ENCODE peak calls at places on chromosomes 1 and 21, in seven cellular contexts. C, R, G, D, W, L and N are unnamed samples.

GRCh38 chr1:3019007-3019515 is 2.2 kb upstream of the ACTRT2 start:
- DNase-seq in G (no peak), W (no peak), D (no peak), R (no peak), C (no peak), L (no peak), N (no peak)

GRCh38 chr21:15164678-15165303 is 100.0 kb upstream of the NRIP1 start:
- DNase-seq in G (no peak), L (no peak), D (no peak), C (no peak), W (no peak), R (no peak), N (no peak)

GRCh38 chr1:201481761-201482493 is 12.9 kb upstream of the PHLDA3 start:
- DNase-seq in L (no peak), W (peak), D (peak), G (no peak), C (peak), R (peak), N (no peak)

GRCh38 chr1:94250341-94250740 is 13.0 kb upstream of the ARHGAP29 start:
- DNase-seq in G (no peak), C (no peak), D (no peak), L (no peak), R (no peak), W (no peak), N (no peak)

GRCh38 chr1:152928671-152929070 is 18.3 kb upstream of the SPRR5 start:
- DNase-seq in L (no peak), D (no peak), G (no peak), W (no peak), C (no peak), R (no peak), N (no peak)

GRCh38 chr1:244789276-244789580 is 46.2 kb upstream of the COX20 start:
- DNase-seq in D (no peak), W (no peak), L (no peak), C (no peak), G (no peak), R (no peak), N (no peak)

GRCh38 chr21:41786521-41786987 is 19.7 kb upstream of the RIPK4 start:
- DNase-seq in W (no peak), C (peak), R (no peak), L (no peak), D (no peak), G (no peak), N (peak)

GRCh38 chr1:10910490-10911273 is 101.8 kb upstream of the TARDBP start:
- DNase-seq in L (no peak), R (no peak), W (no peak), G (no peak), C (peak), D (no peak), N (no peak)

GRCh38 chr1:92446990-92447681 is 39.6 kb downstream of the GFI1 start:
- DNase-seq in W (no peak), L (no peak), C (no peak), D (no peak), G (no peak), R (no peak), N (no peak)

GRCh38 chr1:210777914-210778313 is 356.0 kb downstream of the KCNH1 start:
- DNase-seq in W (no peak), L (no peak), R (no peak), G (no peak), C (no peak), D (no peak), N (no peak)

GRCh38 chr1:110636149-110636935 is 30.2 kb upstream of the KCNA2 start:
- DNase-seq in D (no peak), R (no peak), C (no peak), G (no peak), L (no peak), W (no peak), N (no peak)

GRCh38 chr1:238252033-238252802 is 361.5 kb upstream of the ZP4 start:
- DNase-seq in D (no peak), C (no peak), L (no peak), G (no peak), W (no peak), R (peak), N (no peak)

GRCh38 chr1:46183119-46183842 is 7.0 kb upstream of the P3R3URF start:
- DNase-seq in W (no peak), L (peak), R (peak), G (no peak), D (peak), C (peak), N (peak)

GRCh38 chr1:213650603-213651002 is 337.2 kb upstream of the PROX1 start:
- DNase-seq in G (no peak), L (no peak), W (no peak), C (no peak), R (no peak), D (no peak), N (no peak)

GRCh38 chr1:1419812-1420653 is 1.0 kb downstream of the ANKRD65 start:
- DNase-seq in G (no peak), W (no peak), L (no peak), C (peak), D (no peak), R (no peak), N (no peak)

GRCh38 chr1:1418464-1419362 is 2.4 kb downstream of the ANKRD65 start:
- DNase-seq in R (no peak), W (no peak), G (no peak), L (no peak), D (no peak), C (no peak), N (no peak)

GRCh38 chr1:1420654-1421134 is 382 bp downstream of the ANKRD65 start:
- DNase-seq in R (no peak), D (no peak), L (no peak), C (peak), G (no peak), W (no peak), N (no peak)

GRCh38 chr1:1421147-1421906 is at the start of gene ANKRD65:
- DNase-seq in C (peak), R (no peak), W (no peak), D (no peak), G (no peak), L (no peak), N (no peak)

GRCh38 chr1:1419363-1419811 is 1.7 kb downstream of the ANKRD65 start:
- DNase-seq in C (peak), R (no peak), D (no peak), L (no peak), G (no peak), W (no peak), N (no peak)
- H3K4me3 ChIP-seq in C (peak), R (no peak), D (peak), L (no peak), G (peak), W (no peak), N (no peak)

GRCh38 chr1:184753093-184753492 is 1.6 kb downstream of the EDEM3 start:
- DNase-seq in D (no peak), R (no peak), L (no peak), C (no peak), G (no peak), W (no peak), N (no peak)
- H3K4me3 ChIP-seq in D (peak), R (no peak), L (peak), C (peak), G (no peak), W (peak), N (no peak)

GRCh38 chr1:62686822-62687221 is 1.4 kb downstream of the DOCK7 start:
- DNase-seq in L (no peak), W (no peak), C (no peak), D (no peak), R (no peak), G (no peak), N (no peak)
- H3K4me3 ChIP-seq in L (peak), W (no peak), C (peak), D (peak), R (peak), G (no peak), N (peak)

DNA sequence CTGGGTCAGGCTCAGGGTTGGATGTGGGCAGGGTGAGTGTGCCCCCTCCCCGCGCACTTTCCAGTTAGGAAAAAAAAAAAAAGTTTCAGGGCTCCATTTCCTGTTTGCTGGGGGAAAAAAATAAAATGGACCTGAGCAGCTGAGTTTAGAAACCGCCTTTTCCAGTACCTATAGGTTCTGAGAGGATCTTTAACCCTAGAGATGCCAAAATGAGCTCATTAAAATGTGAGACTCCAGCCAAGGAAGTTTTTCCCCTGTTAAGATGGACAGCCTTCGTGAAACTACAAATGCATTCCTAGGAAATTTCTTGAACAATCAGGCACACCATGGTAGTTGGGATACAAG is 143.5 kb upstream of the ETS2 start:
- DNase-seq in L (no peak), D (no peak), W (no peak), G (no peak), C (no peak), R (no peak), N (no peak)
- H3K4me3 ChIP-seq in L (peak), D (peak), W (no peak), G (no peak), C (no peak), R (peak), N (no peak)

GRCh38 chr1:39573097-39573465 is 3.5 kb downstream of the PABPC4 start:
- DNase-seq in G (no peak), C (no peak), D (no peak), L (no peak), W (no peak), R (no peak), N (no peak)
- H3K4me3 ChIP-seq in G (no peak), C (no peak), D (peak), L (peak), W (no peak), R (peak), N (no peak)

GRCh38 chr1:224619209-224619608 is 3.1 kb downstream of the CNIH3 start:
- DNase-seq in L (no peak), D (no peak), W (no peak), G (no peak), C (no peak), R (no peak), N (no peak)

GRCh38 chr1:224617410-224618361 is 1.6 kb downstream of the CNIH3 start:
- DNase-seq in D (no peak), C (no peak), G (no peak), L (no peak), W (no peak), R (no peak), N (no peak)

GRCh38 chr1:224620105-224620504 is 4.0 kb downstream of the CNIH3 start:
- DNase-seq in W (no peak), R (no peak), D (no peak), G (no peak), C (no peak), L (no peak), N (no peak)

GRCh38 chr1:224615861-224616760 is at the start of gene CNIH3:
- DNase-seq in W (no peak), R (peak), L (no peak), C (peak), G (no peak), D (no peak), N (no peak)

DNA sequence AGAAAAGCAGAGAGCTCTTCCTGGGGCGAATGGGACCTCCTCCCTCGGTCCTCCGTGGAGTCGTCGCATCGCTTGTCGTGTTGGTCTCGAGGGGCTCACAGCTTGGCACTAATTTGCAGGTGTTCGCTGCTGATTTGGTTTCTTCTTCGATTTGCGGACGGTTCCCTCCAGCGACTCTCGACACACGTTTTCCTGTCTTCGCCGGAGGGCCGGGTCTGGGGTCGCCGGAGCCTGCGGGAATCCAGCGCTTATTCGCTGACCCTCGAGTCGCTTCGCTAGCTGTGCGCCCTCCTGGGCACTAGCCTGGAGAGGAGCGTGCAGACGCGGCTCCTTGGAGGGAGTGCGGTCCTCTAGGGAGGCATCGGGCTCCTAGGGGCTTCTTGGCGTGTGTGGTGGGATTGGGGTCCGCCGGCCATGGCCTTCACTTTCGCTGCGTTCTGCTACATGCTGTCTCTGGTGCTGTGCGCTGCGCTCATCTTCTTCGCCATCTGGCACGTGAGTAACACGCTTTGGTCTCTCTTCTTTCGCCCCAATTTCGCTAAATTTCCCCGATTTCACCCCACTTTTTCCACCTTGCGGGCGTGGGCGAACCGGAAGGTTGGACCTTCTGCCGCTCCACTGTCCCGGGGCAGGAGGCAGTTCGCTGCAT is 768 bp downstream of the CNIH3 start:
- DNase-seq in G (no peak), C (no peak), R (no peak), W (no peak), L (no peak), D (no peak), N (no peak)
- H3K4me3 ChIP-seq in G (no peak), C (peak), R (peak), W (peak), L (peak), D (peak), N (peak)

DNA sequence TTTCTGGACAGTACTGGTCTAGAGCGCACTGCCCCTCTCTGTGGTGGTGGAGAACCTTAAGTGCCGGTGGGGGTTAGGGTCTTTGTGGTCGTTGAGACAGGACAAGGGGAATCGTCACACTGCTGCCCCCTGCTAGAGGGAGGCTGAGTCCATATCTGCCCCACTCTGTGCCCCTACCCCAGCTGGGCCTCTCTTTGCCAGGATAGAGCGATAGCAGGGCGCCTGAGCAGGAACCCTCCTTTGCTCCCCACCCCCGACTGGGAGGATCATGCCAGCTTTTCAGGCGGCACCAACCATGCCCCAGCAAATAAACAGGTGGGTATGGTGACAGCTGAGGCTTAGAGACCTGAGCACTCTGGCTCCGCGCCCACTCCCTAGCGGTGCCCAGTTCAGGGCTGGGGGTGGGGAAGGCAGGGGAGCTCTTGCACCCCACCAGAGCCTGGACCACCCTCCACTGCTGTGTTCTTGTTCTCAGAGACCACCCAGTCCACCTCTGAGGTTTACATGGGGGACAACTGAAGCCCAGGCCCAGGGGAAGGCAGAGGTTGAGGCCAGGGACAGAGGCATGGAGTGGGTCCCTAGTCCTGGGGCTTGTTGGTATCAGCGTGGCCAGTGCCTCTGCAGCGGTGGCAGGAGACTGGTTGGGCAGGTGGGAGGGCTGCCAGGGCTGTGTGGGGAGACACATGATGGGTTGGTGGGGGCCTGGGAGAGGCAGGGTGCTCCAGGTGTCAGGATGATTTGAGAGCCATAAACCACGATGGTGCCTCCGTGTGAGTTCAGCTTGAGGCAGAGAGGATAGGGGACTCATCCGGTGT is 1.6 kb downstream of the PADI2 start:
- DNase-seq in D (no peak), C (no peak), R (no peak), L (no peak), G (no peak), W (no peak), N (no peak)
- H3K4me3 ChIP-seq in D (no peak), C (peak), R (peak), L (no peak), G (no peak), W (no peak), N (no peak)

DNA sequence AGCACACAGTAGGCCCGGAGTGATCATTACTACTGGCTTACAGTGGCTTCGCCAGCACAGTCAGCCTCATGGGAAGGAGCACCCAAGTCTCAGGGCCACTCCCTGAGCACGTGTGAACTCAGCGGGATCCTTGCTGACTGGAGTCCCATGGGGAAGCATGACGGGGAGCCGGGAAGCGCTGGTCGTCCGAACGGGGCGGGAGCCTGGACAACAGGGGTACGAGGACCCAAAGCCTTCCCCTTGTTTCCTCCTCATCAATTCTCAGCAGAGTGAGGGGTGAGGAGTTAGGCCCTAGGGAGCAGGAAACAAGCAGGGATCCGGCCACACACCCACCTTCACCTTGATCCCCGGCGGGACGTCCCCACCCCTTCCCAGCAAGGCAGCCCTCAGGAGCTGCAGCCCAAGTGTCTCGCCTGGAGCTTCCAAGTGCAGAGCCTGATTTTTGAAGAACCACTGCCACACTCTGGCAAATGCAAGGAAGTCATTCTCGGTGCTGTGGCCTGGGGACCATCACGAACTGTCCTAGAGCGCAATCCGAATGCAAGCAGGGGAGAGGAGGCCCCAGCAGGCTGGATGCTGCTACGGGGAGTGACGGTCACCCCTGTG is 35.5 kb downstream of the TOMM20 start:
- DNase-seq in G (no peak), R (no peak), D (no peak), W (no peak), L (no peak), C (peak), N (no peak)
- H3K4me3 ChIP-seq in G (no peak), R (no peak), D (peak), W (no peak), L (peak), C (peak), N (no peak)